ENCODE peak calls at places on chromosomes 13 and 19, in six cellular contexts. T, E, K, H, B and P are unnamed samples.
A peak's percentile ranks its signal among the peaks of the same experiment; 100 is the strongest.

GRCh38 chr13:79503473-79504017 is 22.6 kb downstream of the NDFIP2 start:
- DNase-seq in K (no peak), H (no peak), B (no peak), T (no peak), E (no peak), P (no peak)

GRCh38 chr13:99657848-99658265 is 156.6 kb downstream of the TM9SF2 start:
- DNase-seq in H (peak; percentile 33), K (no peak), T (no peak), E (peak; percentile 65), B (no peak), P (no peak)

GRCh38 chr19:37778613-37779138 is 710 bp downstream of the ZNF573 start:
- DNase-seq in B (no peak), K (no peak), H (no peak), T (no peak), E (no peak), P (no peak)

GRCh38 chr19:5352229-5352763 is 11.7 kb upstream of the PTPRS start:
- DNase-seq in K (no peak), B (no peak), H (no peak), T (no peak), E (no peak), P (no peak)

GRCh38 chr13:98217597-98217996 is 40.5 kb upstream of the RNF113B start:
- DNase-seq in K (no peak), E (no peak), B (no peak), H (no peak), T (no peak), P (no peak)

GRCh38 chr19:16824658-16825311 is 4.4 kb upstream of the SIN3B start:
- DNase-seq in T (no peak), E (no peak), B (no peak), H (no peak), K (no peak), P (no peak)

GRCh38 chr13:91399189-91400093 is 1.0 kb downstream of the GPC5 start:
- DNase-seq in B (no peak), H (peak; percentile 27), T (no peak), E (no peak), K (no peak), P (no peak)

GRCh38 chr13:73989244-73989843 is 144.9 kb downstream of the KLF12 start:
- DNase-seq in K (no peak), H (no peak), E (peak; percentile 17), B (no peak), T (no peak), P (no peak)

GRCh38 chr19:44142014-44142523 is 715 bp downstream of the ZNF234 start:
- DNase-seq in H (no peak), T (no peak), E (no peak), B (no peak), K (no peak), P (no peak)

GRCh38 chr13:43364210-43365041 is 341.0 kb downstream of the DNAJC15 start:
- DNase-seq in K (no peak), T (peak; percentile 45), H (peak; percentile 37), E (no peak), B (no peak), P (no peak)

GRCh38 chr19:10207026-10207425 is 12.3 kb upstream of the DNMT1 start:
- DNase-seq in B (no peak), K (no peak), H (no peak), E (no peak), T (no peak), P (no peak)

GRCh38 chr13:74414458-74414857 is 280.3 kb upstream of the KLF12 start:
- DNase-seq in K (no peak), T (no peak), B (no peak), H (no peak), E (no peak), P (no peak)

GRCh38 chr13:35763805-35764170 is 287.3 kb upstream of the MAB21L1 start:
- DNase-seq in B (no peak), T (no peak), K (no peak), H (no peak), E (no peak), P (no peak)

GRCh38 chr19:17765069-17765618 is 13.9 kb downstream of the FCHO1 start:
- DNase-seq in B (no peak), E (no peak), T (no peak), H (no peak), K (no peak), P (no peak)

GRCh38 chr13:48192536-48192935 is 40.5 kb upstream of the ITM2B start:
- DNase-seq in E (no peak), T (no peak), B (no peak), H (no peak), K (no peak), P (no peak)

GRCh38 chr19:9060559-9061340 is 26.1 kb upstream of the OR1M1 start:
- DNase-seq in K (no peak), B (no peak), E (no peak), H (no peak), T (no peak), P (no peak)

GRCh38 chr19:49106648-49107135 is 7.5 kb upstream of the LIN7B start:
- DNase-seq in K (peak; percentile 57), H (peak; percentile 38), E (no peak), B (peak; percentile 64), T (no peak), P (peak; percentile 63)

GRCh38 chr13:73551736-73552135 is 492.9 kb downstream of the KLF5 start:
- DNase-seq in K (no peak), B (no peak), T (no peak), E (no peak), H (no peak), P (no peak)

GRCh38 chr19:27776524-27776923 is 1436.4 kb downstream of the UQCRFS1 start:
- DNase-seq in B (no peak), T (no peak), K (no peak), E (no peak), H (no peak), P (no peak)

GRCh38 chr13:61339054-61339621 is 76.5 kb downstream of the PCDH20 start:
- DNase-seq in E (no peak), B (no peak), K (no peak), T (no peak), H (no peak), P (no peak)

GRCh38 chr19:46478356-46478986 is 7.1 kb upstream of the PNMA8A start:
- DNase-seq in H (peak; percentile 68), K (no peak), B (no peak), E (peak; percentile 15), T (no peak), P (no peak)

GRCh38 chr13:96898212-96898611 is 96.1 kb downstream of the OXGR1 start:
- DNase-seq in K (no peak), T (peak; percentile 75), B (no peak), E (no peak), H (no peak), P (no peak)

GRCh38 chr13:25973576-25973975 is 78.2 kb downstream of the SHISA2 start:
- DNase-seq in B (no peak), E (no peak), T (no peak), K (no peak), H (no peak), P (no peak)

GRCh38 chr19:4264812-4265211 is 14.3 kb upstream of the SHD start:
- DNase-seq in T (no peak), H (no peak), K (no peak), E (no peak), B (no peak), P (no peak)

GRCh38 chr13:94154362-94154761 is 325.1 kb downstream of the DCT start:
- DNase-seq in E (no peak), H (no peak), B (no peak), K (no peak), T (peak; percentile 80), P (no peak)

GRCh38 chr13:27026396-27026795 is 145.2 kb downstream of the USP12 start:
- DNase-seq in T (no peak), B (no peak), H (no peak), K (no peak), E (no peak), P (no peak)